ENCODE peak calls at places on chromosomes 3 and 15, in five cellular contexts. N is adipocyte; P is Caki2; G is stimulated activated naive CD8-positive, alpha-beta T cell treated with anti-CD3 and anti-CD28 coated beads, Interleukin-15, Interleukin-2, amounts not matched to agents 100 U/mL and 50 U/mL, for 24 hours; V is RPMI7951. Z is an unnamed sample.

GRCh38 chr15:85684174-85684710 is 110.5 kb downstream of the KLHL25 start:
- DNase-seq in N (no peak), P (no peak), G (no peak), V (no peak), Z (no peak)

GRCh38 chr3:52372822-52373504 is 56.8 kb downstream of the DNAH1 start:
- DNase-seq in N (peak), P (no peak), G (peak), V (no peak), Z (peak)

GRCh38 chr15:50636146-50636545 is 50.5 kb downstream of the TRPM7 start:
- DNase-seq in N (no peak), P (no peak), G (no peak), V (no peak), Z (no peak)

GRCh38 chr3:174776123-174776522 is 83.0 kb upstream of the NAALADL2 start:
- DNase-seq in N (peak), P (no peak), G (no peak), V (no peak), Z (no peak)

GRCh38 chr3:177124882-177125281 is 72.4 kb downstream of the TBL1XR1 start:
- DNase-seq in N (peak), P (no peak), G (no peak), V (no peak), Z (no peak)

GRCh38 chr3:57221883-57222282 is 5.6 kb upstream of the APPL1 start:
- DNase-seq in N (peak), P (peak), G (no peak), V (peak), Z (no peak)

GRCh38 chr15:66954601-66955000 is 110.8 kb upstream of the SMAD3 start:
- DNase-seq in N (no peak), P (no peak), G (no peak), V (no peak), Z (no peak)

GRCh38 chr15:101652098-101652782 is at the start of gene TM2D3:
- DNase-seq in N (peak), P (peak), G (peak), V (peak), Z (peak)

GRCh38 chr15:25805006-25805405 is 58.1 kb downstream of the ATP10A start:
- DNase-seq in N (peak), P (no peak), G (no peak), V (no peak), Z (no peak)

GRCh38 chr3:106176734-106177133 is 307.9 kb upstream of the CBLB start:
- DNase-seq in N (peak), P (no peak), G (peak), V (peak), Z (no peak)

GRCh38 chr3:134351421-134351820 is 22.8 kb downstream of the AMOTL2 start:
- DNase-seq in N (no peak), P (no peak), G (no peak), V (no peak), Z (no peak)

GRCh38 chr15:93243573-93243972 is 154.6 kb upstream of the RGMA start:
- DNase-seq in N (no peak), P (no peak), G (no peak), V (no peak), Z (no peak)

GRCh38 chr15:41746802-41747201 is 27.5 kb upstream of the MAPKBP1 start:
- DNase-seq in N (peak), P (no peak), G (no peak), V (peak), Z (no peak)

GRCh38 chr3:104514776-104515175 is 851.9 kb upstream of the ALCAM start:
- DNase-seq in N (no peak), P (no peak), G (no peak), V (no peak), Z (no peak)

GRCh38 chr3:40574661-40575060 is 49.9 kb downstream of the ZNF621 start:
- DNase-seq in N (peak), P (no peak), G (no peak), V (peak), Z (no peak)

GRCh38 chr3:150397220-150397619 is 10.9 kb upstream of the TSC22D2 start:
- DNase-seq in N (peak), P (no peak), G (no peak), V (no peak), Z (no peak)

GRCh38 chr3:168952551-168952950 is 711.0 kb downstream of the MECOM start:
- DNase-seq in N (peak), P (peak), G (no peak), V (peak), Z (no peak)

GRCh38 chr15:98565566-98565965 is 82.8 kb upstream of the IGF1R start:
- DNase-seq in N (no peak), P (no peak), G (no peak), V (no peak), Z (no peak)

GRCh38 chr3:94617312-94617711 is 554.5 kb downstream of the NSUN3 start:
- DNase-seq in N (no peak), P (no peak), G (no peak), V (no peak), Z (no peak)

GRCh38 chr15:101022876-101023275 is 103.7 kb downstream of the LRRK1 start:
- DNase-seq in N (no peak), P (no peak), G (no peak), V (no peak), Z (peak)